ENCODE peak calls at places on chromosome 16, in ten cellular contexts. One of them, this sample, is unnamed.

GRCh38 chr16:22419908-22420307 is 45.5 kb upstream of the CDR2 start:
- DNase-seq in fibroblast of pulmonary artery: no peak
- DNase-seq in neural progenitor cell: no peak
- DNase-seq in CD14-positive monocyte: no peak
- DNase-seq in omental fat pad: no peak
- DNase-seq in CD4-positive, alpha-beta T cell: no peak
- DNase-seq in IMR-90: no peak
- DNase-seq in mucosa of descending colon: no peak
- DNase-seq in GM13977: no peak
- DNase-seq in fibroblast of the aortic adventitia: no peak
- DNase-seq in this sample: no peak

GRCh38 chr16:88194397-88195020 is 188.2 kb upstream of the ZNF469 start:
- DNase-seq in mucosa of descending colon: peak
- DNase-seq in neural progenitor cell: no peak
- DNase-seq in fibroblast of the aortic adventitia: no peak
- DNase-seq in CD14-positive monocyte: no peak
- DNase-seq in CD4-positive, alpha-beta T cell: no peak
- DNase-seq in omental fat pad: no peak
- DNase-seq in GM13977: no peak
- DNase-seq in fibroblast of pulmonary artery: no peak
- DNase-seq in IMR-90: peak
- DNase-seq in this sample: no peak

GRCh38 chr16:17435324-17435723 is 35.4 kb downstream of the XYLT1 start:
- DNase-seq in GM13977: no peak
- DNase-seq in CD4-positive, alpha-beta T cell: no peak
- DNase-seq in CD14-positive monocyte: no peak
- DNase-seq in neural progenitor cell: no peak
- DNase-seq in IMR-90: no peak
- DNase-seq in fibroblast of the aortic adventitia: no peak
- DNase-seq in fibroblast of pulmonary artery: no peak
- DNase-seq in mucosa of descending colon: no peak
- DNase-seq in omental fat pad: no peak
- DNase-seq in this sample: no peak

GRCh38 chr16:2008009-2008526 is 1.6 kb downstream of the ZNF598 start:
- DNase-seq in neural progenitor cell: no peak
- DNase-seq in omental fat pad: no peak
- DNase-seq in CD4-positive, alpha-beta T cell: no peak
- DNase-seq in GM13977: no peak
- DNase-seq in CD14-positive monocyte: no peak
- DNase-seq in fibroblast of pulmonary artery: peak
- DNase-seq in IMR-90: peak
- DNase-seq in fibroblast of the aortic adventitia: peak
- DNase-seq in mucosa of descending colon: peak
- DNase-seq in this sample: no peak

GRCh38 chr16:55433535-55433934 is 45.5 kb upstream of the MMP2 start:
- DNase-seq in omental fat pad: no peak
- DNase-seq in GM13977: no peak
- DNase-seq in fibroblast of pulmonary artery: no peak
- DNase-seq in CD4-positive, alpha-beta T cell: no peak
- DNase-seq in fibroblast of the aortic adventitia: no peak
- DNase-seq in mucosa of descending colon: no peak
- DNase-seq in IMR-90: no peak
- DNase-seq in neural progenitor cell: no peak
- DNase-seq in CD14-positive monocyte: no peak
- DNase-seq in this sample: no peak

GRCh38 chr16:49332589-49333267 is 40.9 kb upstream of the C16orf78 start:
- DNase-seq in fibroblast of the aortic adventitia: no peak
- DNase-seq in neural progenitor cell: peak
- DNase-seq in IMR-90: no peak
- DNase-seq in CD4-positive, alpha-beta T cell: no peak
- DNase-seq in omental fat pad: no peak
- DNase-seq in fibroblast of pulmonary artery: no peak
- DNase-seq in mucosa of descending colon: no peak
- DNase-seq in CD14-positive monocyte: no peak
- DNase-seq in GM13977: no peak
- DNase-seq in this sample: no peak

GRCh38 chr16:49644143-49644460 is 211.8 kb downstream of the ZNF423 start:
- DNase-seq in GM13977: no peak
- DNase-seq in fibroblast of pulmonary artery: peak
- DNase-seq in CD14-positive monocyte: no peak
- DNase-seq in CD4-positive, alpha-beta T cell: no peak
- DNase-seq in mucosa of descending colon: no peak
- DNase-seq in omental fat pad: no peak
- DNase-seq in fibroblast of the aortic adventitia: peak
- DNase-seq in neural progenitor cell: peak
- DNase-seq in IMR-90: no peak
- DNase-seq in this sample: no peak

GRCh38 chr16:64094170-64094960 is 1027.5 kb downstream of the CDH11 start:
- DNase-seq in GM13977: no peak
- DNase-seq in CD14-positive monocyte: no peak
- DNase-seq in omental fat pad: no peak
- DNase-seq in neural progenitor cell: peak
- DNase-seq in mucosa of descending colon: no peak
- DNase-seq in CD4-positive, alpha-beta T cell: no peak
- DNase-seq in fibroblast of the aortic adventitia: no peak
- DNase-seq in IMR-90: peak
- DNase-seq in fibroblast of pulmonary artery: peak
- DNase-seq in this sample: no peak

GRCh38 chr16:1983544-1984346 is at the start of gene GFER:
- DNase-seq in neural progenitor cell: peak
- DNase-seq in GM13977: peak
- DNase-seq in mucosa of descending colon: peak
- DNase-seq in fibroblast of the aortic adventitia: peak
- DNase-seq in IMR-90: peak
- DNase-seq in omental fat pad: peak
- DNase-seq in fibroblast of pulmonary artery: peak
- DNase-seq in CD4-positive, alpha-beta T cell: peak
- DNase-seq in CD14-positive monocyte: peak
- DNase-seq in this sample: peak

GRCh38 chr16:28623172-28623711 is 13.4 kb upstream of the SULT1A1 start:
- DNase-seq in GM13977: peak
- DNase-seq in IMR-90: no peak
- DNase-seq in fibroblast of the aortic adventitia: peak
- DNase-seq in CD4-positive, alpha-beta T cell: peak
- DNase-seq in CD14-positive monocyte: no peak
- DNase-seq in neural progenitor cell: no peak
- DNase-seq in mucosa of descending colon: peak
- DNase-seq in fibroblast of pulmonary artery: no peak
- DNase-seq in omental fat pad: no peak
- DNase-seq in this sample: no peak

GRCh38 chr16:2689968-2690830 is 7.9 kb downstream of the KCTD5 start:
- DNase-seq in CD14-positive monocyte: no peak
- DNase-seq in GM13977: no peak
- DNase-seq in omental fat pad: no peak
- DNase-seq in IMR-90: no peak
- DNase-seq in fibroblast of pulmonary artery: no peak
- DNase-seq in CD4-positive, alpha-beta T cell: no peak
- DNase-seq in neural progenitor cell: no peak
- DNase-seq in mucosa of descending colon: no peak
- DNase-seq in fibroblast of the aortic adventitia: no peak
- DNase-seq in this sample: no peak

GRCh38 chr16:30535106-30535776 is 583 bp upstream of the ZNF747 start:
- DNase-seq in fibroblast of pulmonary artery: no peak
- DNase-seq in CD4-positive, alpha-beta T cell: no peak
- DNase-seq in GM13977: no peak
- DNase-seq in fibroblast of the aortic adventitia: no peak
- DNase-seq in IMR-90: no peak
- DNase-seq in omental fat pad: no peak
- DNase-seq in neural progenitor cell: peak
- DNase-seq in CD14-positive monocyte: no peak
- DNase-seq in mucosa of descending colon: no peak
- DNase-seq in this sample: no peak

GRCh38 chr16:62201911-62202310 is 165.7 kb upstream of the CDH8 start:
- DNase-seq in fibroblast of pulmonary artery: no peak
- DNase-seq in IMR-90: no peak
- DNase-seq in CD4-positive, alpha-beta T cell: no peak
- DNase-seq in CD14-positive monocyte: no peak
- DNase-seq in omental fat pad: no peak
- DNase-seq in fibroblast of the aortic adventitia: no peak
- DNase-seq in mucosa of descending colon: no peak
- DNase-seq in GM13977: no peak
- DNase-seq in neural progenitor cell: no peak
- DNase-seq in this sample: no peak

GRCh38 chr16:89563639-89564392 is 3.3 kb downstream of the RPL13 start:
- DNase-seq in IMR-90: no peak
- DNase-seq in GM13977: no peak
- DNase-seq in omental fat pad: no peak
- DNase-seq in mucosa of descending colon: no peak
- DNase-seq in fibroblast of pulmonary artery: no peak
- DNase-seq in CD14-positive monocyte: no peak
- DNase-seq in CD4-positive, alpha-beta T cell: no peak
- DNase-seq in fibroblast of the aortic adventitia: no peak
- DNase-seq in neural progenitor cell: no peak
- DNase-seq in this sample: no peak

GRCh38 chr16:89567656-89568594 is 7.4 kb downstream of the RPL13 start:
- DNase-seq in CD4-positive, alpha-beta T cell: no peak
- DNase-seq in IMR-90: no peak
- DNase-seq in fibroblast of the aortic adventitia: no peak
- DNase-seq in omental fat pad: no peak
- DNase-seq in neural progenitor cell: no peak
- DNase-seq in mucosa of descending colon: no peak
- DNase-seq in CD14-positive monocyte: no peak
- DNase-seq in fibroblast of pulmonary artery: no peak
- DNase-seq in GM13977: no peak
- DNase-seq in this sample: no peak

GRCh38 chr16:89565256-89565505 is 4.7 kb downstream of the RPL13 start:
- DNase-seq in fibroblast of pulmonary artery: no peak
- DNase-seq in GM13977: no peak
- DNase-seq in CD14-positive monocyte: no peak
- DNase-seq in mucosa of descending colon: no peak
- DNase-seq in fibroblast of the aortic adventitia: no peak
- DNase-seq in neural progenitor cell: no peak
- DNase-seq in CD4-positive, alpha-beta T cell: no peak
- DNase-seq in omental fat pad: no peak
- DNase-seq in IMR-90: no peak
- DNase-seq in this sample: no peak

GRCh38 chr16:89564476-89565255 is 4.2 kb downstream of the RPL13 start:
- DNase-seq in fibroblast of pulmonary artery: no peak
- DNase-seq in fibroblast of the aortic adventitia: no peak
- DNase-seq in CD14-positive monocyte: no peak
- DNase-seq in mucosa of descending colon: no peak
- DNase-seq in IMR-90: no peak
- DNase-seq in CD4-positive, alpha-beta T cell: no peak
- DNase-seq in omental fat pad: no peak
- DNase-seq in GM13977: no peak
- DNase-seq in neural progenitor cell: peak
- DNase-seq in this sample: no peak

GRCh38 chr16:89565506-89566372 is 5.3 kb downstream of the RPL13 start:
- DNase-seq in CD14-positive monocyte: no peak
- DNase-seq in neural progenitor cell: peak
- DNase-seq in CD4-positive, alpha-beta T cell: peak
- DNase-seq in IMR-90: peak
- DNase-seq in mucosa of descending colon: peak
- DNase-seq in fibroblast of pulmonary artery: peak
- DNase-seq in omental fat pad: no peak
- DNase-seq in GM13977: no peak
- DNase-seq in fibroblast of the aortic adventitia: no peak
- DNase-seq in this sample: no peak
- TF ChIP-seq CTCF in CD14-positive monocyte: peak
- TF ChIP-seq CTCF in neural progenitor cell: peak
- TF ChIP-seq CTCF in CD4-positive, alpha-beta T cell: peak
- TF ChIP-seq CTCF in IMR-90: peak
- TF ChIP-seq CTCF in mucosa of descending colon: peak
- TF ChIP-seq CTCF in fibroblast of pulmonary artery: peak
- TF ChIP-seq CTCF in omental fat pad: no peak
- TF ChIP-seq CTCF in GM13977: peak
- TF ChIP-seq CTCF in fibroblast of the aortic adventitia: peak
- TF ChIP-seq CTCF in this sample: peak

GRCh38 chr16:84029297-84030096 is 13.1 kb downstream of the SLC38A8 start:
- DNase-seq in mucosa of descending colon: no peak
- DNase-seq in CD14-positive monocyte: no peak
- DNase-seq in fibroblast of pulmonary artery: no peak
- DNase-seq in fibroblast of the aortic adventitia: no peak
- DNase-seq in neural progenitor cell: no peak
- DNase-seq in GM13977: no peak
- DNase-seq in IMR-90: no peak
- DNase-seq in omental fat pad: no peak
- DNase-seq in CD4-positive, alpha-beta T cell: no peak
- DNase-seq in this sample: no peak
- TF ChIP-seq CTCF in mucosa of descending colon: no peak
- TF ChIP-seq CTCF in CD14-positive monocyte: no peak
- TF ChIP-seq CTCF in fibroblast of pulmonary artery: no peak
- TF ChIP-seq CTCF in fibroblast of the aortic adventitia: no peak
- TF ChIP-seq CTCF in neural progenitor cell: no peak
- TF ChIP-seq CTCF in GM13977: no peak
- TF ChIP-seq CTCF in IMR-90: no peak
- TF ChIP-seq CTCF in omental fat pad: no peak
- TF ChIP-seq CTCF in CD4-positive, alpha-beta T cell: no peak
- TF ChIP-seq CTCF in this sample: no peak

GRCh38 chr16:24677388-24677787 is 52.1 kb upstream of the TNRC6A start:
- DNase-seq in omental fat pad: no peak
- DNase-seq in fibroblast of pulmonary artery: no peak
- DNase-seq in CD14-positive monocyte: no peak
- DNase-seq in neural progenitor cell: no peak
- DNase-seq in mucosa of descending colon: no peak
- DNase-seq in fibroblast of the aortic adventitia: no peak
- DNase-seq in GM13977: no peak
- DNase-seq in CD4-positive, alpha-beta T cell: no peak
- DNase-seq in IMR-90: no peak
- DNase-seq in this sample: no peak
- TF ChIP-seq CTCF in omental fat pad: no peak
- TF ChIP-seq CTCF in fibroblast of pulmonary artery: no peak
- TF ChIP-seq CTCF in CD14-positive monocyte: no peak
- TF ChIP-seq CTCF in neural progenitor cell: no peak
- TF ChIP-seq CTCF in mucosa of descending colon: no peak
- TF ChIP-seq CTCF in fibroblast of the aortic adventitia: no peak
- TF ChIP-seq CTCF in GM13977: no peak
- TF ChIP-seq CTCF in CD4-positive, alpha-beta T cell: no peak
- TF ChIP-seq CTCF in IMR-90: no peak
- TF ChIP-seq CTCF in this sample: no peak

DNA sequence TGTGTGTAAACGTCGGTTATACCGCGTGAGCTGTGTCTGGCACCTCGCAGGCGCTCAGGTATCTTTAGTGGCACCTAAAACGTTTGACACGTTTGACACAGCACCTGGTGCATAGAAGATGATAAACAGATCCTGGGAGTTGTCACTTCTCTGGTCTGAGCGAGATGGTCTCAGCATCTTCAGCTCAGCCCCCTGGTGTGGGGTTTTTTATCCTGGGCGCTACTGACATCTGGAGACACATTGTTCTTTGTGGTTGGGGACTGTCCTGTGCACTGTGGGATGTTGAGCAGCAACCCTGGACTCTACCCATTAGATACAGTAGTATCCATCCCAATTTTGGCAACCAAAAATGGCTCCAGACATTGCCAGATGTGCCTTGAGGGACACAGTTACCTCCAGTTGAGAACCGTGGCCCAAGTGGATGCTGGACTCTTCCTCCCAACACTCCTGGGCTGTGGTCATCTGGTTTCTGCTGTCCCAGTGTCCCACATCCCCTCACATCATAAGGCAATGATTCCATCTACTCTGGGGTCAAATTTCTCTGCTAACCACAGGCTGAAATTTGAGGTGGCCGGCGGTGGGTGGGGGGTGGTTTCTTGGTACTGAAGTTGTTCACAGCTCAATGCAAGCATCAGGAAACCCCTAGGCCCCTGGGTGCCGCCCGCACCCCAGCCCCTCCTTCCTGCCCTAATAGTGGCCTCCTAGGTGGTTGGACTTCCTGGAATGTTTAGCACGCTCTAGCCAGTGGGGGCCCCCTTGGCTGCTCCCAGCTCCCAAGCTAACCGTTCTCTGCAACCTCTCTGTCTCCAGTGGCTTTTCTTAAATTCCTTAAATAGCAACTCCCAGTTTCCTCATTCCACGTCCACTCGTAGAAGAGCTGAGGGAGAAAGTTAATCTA is 124.7 kb downstream of the ABCC1 start:
- DNase-seq in fibroblast of pulmonary artery: peak
- DNase-seq in CD14-positive monocyte: no peak
- DNase-seq in mucosa of descending colon: no peak
- DNase-seq in fibroblast of the aortic adventitia: peak
- DNase-seq in GM13977: no peak
- DNase-seq in CD4-positive, alpha-beta T cell: no peak
- DNase-seq in IMR-90: peak
- DNase-seq in neural progenitor cell: peak
- DNase-seq in omental fat pad: no peak
- DNase-seq in this sample: no peak
- TF ChIP-seq CTCF in fibroblast of pulmonary artery: no peak
- TF ChIP-seq CTCF in CD14-positive monocyte: no peak
- TF ChIP-seq CTCF in mucosa of descending colon: no peak
- TF ChIP-seq CTCF in fibroblast of the aortic adventitia: no peak
- TF ChIP-seq CTCF in GM13977: no peak
- TF ChIP-seq CTCF in CD4-positive, alpha-beta T cell: no peak
- TF ChIP-seq CTCF in IMR-90: peak
- TF ChIP-seq CTCF in neural progenitor cell: no peak
- TF ChIP-seq CTCF in omental fat pad: no peak
- TF ChIP-seq CTCF in this sample: no peak